ENCODE peak calls at places on chromosomes 12 and 14, in six cellular contexts. Q is HCT116; T is heart left ventricle; G is CD4-positive, alpha-beta T cell; L is lower lobe of right lung; P is pancreas. B is an unnamed sample. For H3K9me3, the result is how much of the 10 kb centered on the place peaks cover.

GRCh38 chr14:71967709-71968108 is 35.5 kb downstream of the RGS6 start:
- ATAC-seq in Q (no peak), T (no peak), G (no peak), L (no peak), P (no peak), B (no peak)

GRCh38 chr12:71810905-71811304 is 28.7 kb upstream of the TBC1D15 start:
- ATAC-seq in Q (no peak), T (no peak), G (no peak), L (no peak), P (no peak), B (no peak)

GRCh38 chr14:98945611-98946570 is 326.1 kb downstream of the BCL11B start:
- ATAC-seq in Q (no peak), T (peak), G (no peak), L (no peak), P (no peak), B (peak)

GRCh38 chr12:19810213-19810612 is 370.9 kb downstream of the AEBP2 start:
- ATAC-seq in Q (no peak), T (no peak), G (no peak), L (no peak), P (no peak), B (no peak)

GRCh38 chr14:66709292-66709691 is 201.3 kb downstream of the GPHN start:
- ATAC-seq in Q (peak), T (no peak), G (no peak), L (no peak), P (no peak), B (no peak)

GRCh38 chr12:132248439-132249157 is 80.8 kb downstream of the GALNT9 start:
- ATAC-seq in Q (no peak), T (no peak), G (no peak), L (no peak), P (no peak), B (no peak)

GRCh38 chr14:34970665-34971064 is 12.1 kb upstream of the SRP54 start:
- ATAC-seq in Q (no peak), T (no peak), G (no peak), L (no peak), P (no peak), B (no peak)

GRCh38 chr12:13210543-13211190 is 14.1 kb downstream of the EMP1 start:
- ATAC-seq in Q (no peak), T (no peak), G (no peak), L (no peak), P (no peak), B (no peak)

GRCh38 chr14:68634346-68634745 is 158.5 kb downstream of the ZFP36L1 start:
- ATAC-seq in Q (no peak), T (no peak), G (no peak), L (no peak), P (no peak), B (no peak)

GRCh38 chr12:69097619-69098368 is 141.6 kb upstream of the CPSF6 start:
- ATAC-seq in Q (no peak), T (no peak), G (no peak), L (no peak), P (no peak), B (no peak)

GRCh38 chr14:105837349-105838063 is 311.1 kb downstream of the TMEM121 start:
- ATAC-seq in Q (no peak), T (no peak), G (no peak), L (no peak), P (no peak), B (no peak)

GRCh38 chr14:105839425-105840265 is 313.3 kb downstream of the TMEM121 start:
- ATAC-seq in Q (no peak), T (no peak), G (no peak), L (no peak), P (no peak), B (no peak)

GRCh38 chr14:105836730-105837129 is 310.3 kb downstream of the TMEM121 start:
- ATAC-seq in Q (no peak), T (no peak), G (no peak), L (no peak), P (no peak), B (no peak)

GRCh38 chr14:105838591-105839424 is 312.4 kb downstream of the TMEM121 start:
- ATAC-seq in Q (no peak), T (no peak), G (no peak), L (no peak), P (no peak), B (peak)

DNA sequence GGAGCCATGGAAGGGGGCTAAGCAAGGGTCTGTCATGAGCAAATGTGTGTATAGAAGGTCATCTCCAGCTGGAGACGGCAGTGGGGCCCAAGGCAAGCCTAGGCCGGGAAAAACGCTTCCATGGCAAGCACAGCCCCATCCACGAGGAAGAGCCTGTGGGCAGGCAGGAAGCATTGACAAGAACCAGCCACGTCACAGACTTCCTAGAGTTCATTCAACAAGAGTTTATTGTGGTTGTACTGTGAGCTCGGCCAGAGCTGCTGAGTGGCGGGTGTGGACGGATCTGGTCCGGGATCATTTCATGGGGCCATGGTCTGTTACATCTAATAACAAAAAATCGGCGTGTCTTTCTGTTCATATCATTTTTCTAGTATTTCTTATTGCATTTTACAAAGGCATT is 311.7 kb downstream of the TMEM121 start:
- ATAC-seq in Q (no peak), T (no peak), G (no peak), L (no peak), P (no peak), B (no peak)
- H3K9me3 ChIP-seq in Q (under half), T (under half), G (under half), L (under half), P (under half), B (under half)

DNA sequence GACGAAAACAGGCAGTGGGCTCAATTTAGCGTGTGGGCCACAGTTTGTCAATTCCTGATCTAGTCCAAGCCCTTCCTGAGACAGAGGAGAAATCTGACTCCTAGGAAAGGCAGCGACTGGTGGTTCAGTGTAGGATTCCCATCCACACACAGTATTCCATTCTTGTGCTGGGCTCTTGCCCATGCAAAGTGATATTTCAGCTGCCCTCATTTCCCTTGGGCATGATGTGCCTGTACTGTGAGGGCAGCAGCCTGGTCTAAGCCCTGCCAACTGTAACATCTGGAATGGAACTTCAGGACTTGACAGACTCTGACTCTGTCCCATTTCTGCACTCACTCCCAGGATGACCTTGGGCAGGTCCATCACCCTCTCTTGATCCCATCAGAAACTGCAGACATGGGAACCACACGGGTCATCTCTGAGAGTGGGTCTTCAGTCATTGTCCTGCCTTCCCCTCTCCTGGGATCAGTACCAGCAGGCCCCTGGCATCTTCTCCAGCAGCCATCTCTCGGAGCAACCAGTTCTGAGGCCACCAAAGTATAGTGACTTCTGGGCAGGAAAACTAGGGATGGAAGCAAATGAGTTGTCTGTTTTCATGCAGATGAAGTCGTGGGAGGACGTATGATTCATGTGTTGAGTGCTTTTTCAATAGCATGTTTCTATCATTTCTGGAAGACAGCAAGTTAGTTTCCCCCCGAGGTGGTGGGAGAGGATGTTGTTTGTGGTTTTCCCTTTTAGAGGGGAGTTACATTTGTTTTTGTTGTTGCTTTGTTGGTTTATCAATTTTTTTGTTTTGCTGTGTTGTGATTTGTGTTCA is 54.2 kb upstream of the BCL2L14 start:
- ATAC-seq in Q (no peak), T (peak), G (no peak), L (no peak), P (no peak), B (no peak)
- TF ChIP-seq CTCF in Q (no peak), T (no peak), G (no peak), L (no peak), P (no peak), B (no peak)

DNA sequence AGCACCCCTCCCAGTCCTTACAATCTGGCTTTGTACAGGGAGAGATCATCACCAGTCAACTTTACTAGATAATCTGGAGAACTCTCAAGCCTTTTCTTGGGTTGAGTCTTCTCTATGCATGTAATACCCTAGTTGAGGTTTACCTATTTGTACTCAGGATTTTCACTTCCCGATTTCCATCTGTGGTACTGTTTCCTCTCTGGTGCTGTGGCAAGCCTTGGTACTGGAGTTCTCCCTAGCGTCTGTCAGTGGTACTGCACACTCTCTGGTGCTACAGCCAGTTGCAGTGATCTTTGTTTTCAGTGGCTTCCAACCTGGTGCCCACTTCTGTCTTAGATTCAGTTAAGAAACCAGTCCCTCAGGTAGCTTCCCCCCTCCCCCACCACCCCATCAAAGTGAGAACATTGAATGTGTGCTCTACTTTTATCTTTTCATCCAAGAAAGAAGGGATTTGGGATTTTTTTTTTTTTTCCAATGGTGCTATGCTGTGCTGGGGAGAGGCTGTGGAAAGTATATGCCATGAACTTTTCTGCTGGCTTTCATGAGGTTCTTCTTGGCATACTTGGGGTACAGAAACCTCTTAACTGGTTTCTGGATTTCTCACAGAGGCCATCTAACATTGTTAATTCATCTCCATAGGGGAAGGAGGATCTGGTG is 69.4 kb upstream of the EVL start:
- ATAC-seq in Q (peak), T (peak), G (peak), L (peak), P (peak), B (peak)
- H3K9me3 ChIP-seq in Q (under half), T (under half), G (under half), L (under half), P (under half), B (under half)

GRCh38 chr14:95452176-95452889 is 64.1 kb downstream of the SYNE3 start:
- ATAC-seq in Q (peak), T (no peak), G (peak), L (no peak), P (no peak), B (no peak)
- TF ChIP-seq CTCF in Q (peak), T (no peak), G (no peak), L (peak), P (no peak), B (no peak)

GRCh38 chr12:116562090-116562489 is 2.9 kb downstream of the MAP1LC3B2 start:
- ATAC-seq in Q (no peak), T (no peak), G (no peak), L (no peak), P (no peak), B (no peak)

GRCh38 chr12:116561181-116561821 is 2.1 kb downstream of the MAP1LC3B2 start:
- ATAC-seq in Q (no peak), T (no peak), G (no peak), L (no peak), P (no peak), B (no peak)

GRCh38 chr12:116563262-116563661 is 4.1 kb downstream of the MAP1LC3B2 start:
- ATAC-seq in Q (no peak), T (no peak), G (no peak), L (no peak), P (no peak), B (no peak)

GRCh38 chr12:116565963-116566362 is 6.8 kb downstream of the MAP1LC3B2 start:
- ATAC-seq in Q (no peak), T (no peak), G (no peak), L (no peak), P (no peak), B (no peak)

DNA sequence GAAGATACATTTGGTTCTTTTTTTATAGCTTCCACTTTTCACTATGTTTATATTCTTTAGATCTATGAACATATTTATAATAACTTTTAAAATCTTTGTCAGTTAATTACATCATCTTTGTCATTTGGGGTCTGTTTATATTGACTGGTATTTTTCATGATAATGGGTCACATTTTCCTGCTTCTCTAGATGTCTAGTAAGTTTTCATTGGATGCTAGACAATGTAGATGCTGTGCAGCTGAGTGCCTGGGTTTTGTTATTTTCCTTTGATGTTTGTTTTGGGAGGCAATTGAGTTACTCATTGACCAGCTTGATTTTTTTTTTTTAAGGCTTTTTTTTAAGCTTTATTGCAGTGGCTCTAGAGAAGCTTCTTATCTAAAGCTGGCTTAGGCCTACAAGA is 4.9 kb downstream of the MAP1LC3B2 start:
- ATAC-seq in Q (no peak), T (no peak), G (no peak), L (no peak), P (no peak), B (no peak)
- H3K9me3 ChIP-seq in Q (under half), T (under half), G (under half), L (under half), P (under half), B (under half)

GRCh38 chr12:26298785-26299621 is 103.6 kb downstream of the SSPN start:
- ATAC-seq in Q (peak), T (peak), G (peak), L (peak), P (no peak), B (peak)
- TF ChIP-seq CTCF in Q (peak), T (no peak), G (no peak), L (peak), P (no peak), B (peak)

GRCh38 chr14:27390130-27390529 is 792.3 kb upstream of the NOVA1 start:
- ATAC-seq in Q (no peak), T (no peak), G (no peak), L (no peak), P (no peak), B (no peak)

GRCh38 chr14:27387458-27387857 is 789.6 kb upstream of the NOVA1 start:
- ATAC-seq in Q (no peak), T (no peak), G (no peak), L (no peak), P (no peak), B (no peak)

GRCh38 chr14:27384124-27384523 is 786.3 kb upstream of the NOVA1 start:
- ATAC-seq in Q (no peak), T (no peak), G (no peak), L (no peak), P (no peak), B (no peak)

GRCh38 chr14:27389402-27389801 is 791.6 kb upstream of the NOVA1 start:
- ATAC-seq in Q (no peak), T (no peak), G (no peak), L (no peak), P (no peak), B (no peak)

DNA sequence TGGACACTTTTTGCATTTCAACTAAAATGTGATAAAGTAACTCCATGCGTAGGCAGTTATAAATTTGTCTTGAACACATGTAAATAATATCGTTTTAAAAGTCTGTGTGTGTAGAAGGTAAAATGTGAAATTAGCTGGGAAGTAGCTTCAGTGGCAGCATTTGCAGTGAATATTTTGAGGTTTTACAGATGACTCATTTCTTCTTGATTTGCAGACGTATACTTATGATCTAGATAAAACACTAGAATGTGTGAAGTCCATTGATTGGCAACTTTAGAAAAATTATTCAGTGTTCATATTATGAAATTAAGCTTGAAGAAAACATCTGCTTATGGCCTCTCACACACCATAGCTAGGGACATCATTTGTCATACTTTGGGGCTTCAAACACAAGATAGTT is 788.6 kb upstream of the NOVA1 start:
- ATAC-seq in Q (no peak), T (no peak), G (no peak), L (no peak), P (no peak), B (no peak)
- H3K9me3 ChIP-seq in Q (under half), T (under half), G (under half), L (under half), P (under half), B (under half)

B was measured in gastroesophageal sphincter.